ENCODE peak calls at places on chromosomes 1 and 21, in five cellular contexts. One of them, this sample, is unnamed.

GRCh38 chr1:13505020-13505419 is 8.8 kb downstream of the LRRC38 start:
- DNase-seq in pancreas: no peak
- DNase-seq in CD8-positive, alpha-beta T cell: no peak
- DNase-seq in choroid plexus epithelial cell: no peak
- DNase-seq in ascending aorta: no peak
- DNase-seq in this sample: no peak

GRCh38 chr1:245183429-245183828 is 28.6 kb downstream of the KIF26B start:
- DNase-seq in pancreas: no peak
- DNase-seq in CD8-positive, alpha-beta T cell: no peak
- DNase-seq in choroid plexus epithelial cell: peak
- DNase-seq in ascending aorta: no peak
- DNase-seq in this sample: peak

GRCh38 chr1:2948751-2949680 is 72.3 kb upstream of the ACTRT2 start:
- DNase-seq in pancreas: no peak
- DNase-seq in CD8-positive, alpha-beta T cell: no peak
- DNase-seq in choroid plexus epithelial cell: no peak
- DNase-seq in ascending aorta: no peak
- DNase-seq in this sample: no peak

GRCh38 chr1:29850358-29850757 is 614.0 kb downstream of the PTPRU start:
- DNase-seq in pancreas: no peak
- DNase-seq in CD8-positive, alpha-beta T cell: no peak
- DNase-seq in choroid plexus epithelial cell: no peak
- DNase-seq in ascending aorta: peak
- DNase-seq in this sample: no peak

GRCh38 chr1:182392045-182393028 is 747 bp upstream of the GLUL start:
- DNase-seq in pancreas: no peak
- DNase-seq in CD8-positive, alpha-beta T cell: no peak
- DNase-seq in choroid plexus epithelial cell: peak
- DNase-seq in ascending aorta: peak
- DNase-seq in this sample: peak

GRCh38 chr1:177256153-177256814 is 85.5 kb downstream of the BRINP2 start:
- DNase-seq in pancreas: peak
- DNase-seq in CD8-positive, alpha-beta T cell: no peak
- DNase-seq in choroid plexus epithelial cell: peak
- DNase-seq in ascending aorta: peak
- DNase-seq in this sample: peak

GRCh38 chr1:44826375-44827196 is 16.5 kb downstream of the PTCH2 start:
- DNase-seq in pancreas: no peak
- DNase-seq in CD8-positive, alpha-beta T cell: no peak
- DNase-seq in choroid plexus epithelial cell: peak
- DNase-seq in ascending aorta: peak
- DNase-seq in this sample: peak

GRCh38 chr1:16091296-16091695 is 17.8 kb upstream of the FAM131C start:
- DNase-seq in pancreas: peak
- DNase-seq in CD8-positive, alpha-beta T cell: no peak
- DNase-seq in choroid plexus epithelial cell: no peak
- DNase-seq in ascending aorta: no peak
- DNase-seq in this sample: no peak

GRCh38 chr1:87513270-87513669 is 184.6 kb downstream of the LMO4 start:
- DNase-seq in pancreas: no peak
- DNase-seq in CD8-positive, alpha-beta T cell: no peak
- DNase-seq in choroid plexus epithelial cell: peak
- DNase-seq in ascending aorta: no peak
- DNase-seq in this sample: no peak

GRCh38 chr1:229479660-229480399 is 28.3 kb downstream of the NUP133 start:
- DNase-seq in pancreas: no peak
- DNase-seq in CD8-positive, alpha-beta T cell: no peak
- DNase-seq in choroid plexus epithelial cell: no peak
- DNase-seq in ascending aorta: no peak
- DNase-seq in this sample: no peak

GRCh38 chr1:20439282-20439681 is 46.7 kb downstream of the CAMK2N1 start:
- DNase-seq in pancreas: no peak
- DNase-seq in CD8-positive, alpha-beta T cell: no peak
- DNase-seq in choroid plexus epithelial cell: peak
- DNase-seq in ascending aorta: no peak
- DNase-seq in this sample: peak

GRCh38 chr21:46637952-46638746 is 2.7 kb downstream of the PRMT2 start:
- DNase-seq in pancreas: no peak
- DNase-seq in CD8-positive, alpha-beta T cell: no peak
- DNase-seq in choroid plexus epithelial cell: no peak
- DNase-seq in ascending aorta: no peak
- DNase-seq in this sample: no peak

GRCh38 chr1:39646232-39647081 is 7.0 kb upstream of the HEYL start:
- DNase-seq in pancreas: peak
- DNase-seq in CD8-positive, alpha-beta T cell: no peak
- DNase-seq in choroid plexus epithelial cell: peak
- DNase-seq in ascending aorta: peak
- DNase-seq in this sample: peak

GRCh38 chr1:27521336-27522147 is 31.6 kb upstream of the WASF2 start:
- DNase-seq in pancreas: no peak
- DNase-seq in CD8-positive, alpha-beta T cell: peak
- DNase-seq in choroid plexus epithelial cell: no peak
- DNase-seq in ascending aorta: no peak
- DNase-seq in this sample: no peak

GRCh38 chr1:66464802-66465201 is 69.2 kb upstream of the SGIP1 start:
- DNase-seq in pancreas: no peak
- DNase-seq in CD8-positive, alpha-beta T cell: no peak
- DNase-seq in choroid plexus epithelial cell: peak
- DNase-seq in ascending aorta: no peak
- DNase-seq in this sample: peak

GRCh38 chr1:17470021-17470799 is 30.7 kb upstream of the RCC2 start:
- DNase-seq in pancreas: no peak
- DNase-seq in CD8-positive, alpha-beta T cell: no peak
- DNase-seq in choroid plexus epithelial cell: no peak
- DNase-seq in ascending aorta: no peak
- DNase-seq in this sample: no peak

GRCh38 chr1:242468749-242469148 is 55.7 kb downstream of the PLD5 start:
- DNase-seq in pancreas: no peak
- DNase-seq in CD8-positive, alpha-beta T cell: no peak
- DNase-seq in choroid plexus epithelial cell: no peak
- DNase-seq in ascending aorta: no peak
- DNase-seq in this sample: no peak

GRCh38 chr1:219629481-219629880 is 16.6 kb upstream of the ZC3H11B start:
- DNase-seq in pancreas: no peak
- DNase-seq in CD8-positive, alpha-beta T cell: no peak
- DNase-seq in choroid plexus epithelial cell: peak
- DNase-seq in ascending aorta: no peak
- DNase-seq in this sample: peak

GRCh38 chr1:225811622-225812487 is 1.9 kb downstream of the EPHX1 start:
- DNase-seq in pancreas: no peak
- DNase-seq in CD8-positive, alpha-beta T cell: no peak
- DNase-seq in choroid plexus epithelial cell: peak
- DNase-seq in ascending aorta: no peak
- DNase-seq in this sample: peak

GRCh38 chr1:69567847-69568434 is at the start of gene LRRC7:
- DNase-seq in pancreas: peak
- DNase-seq in CD8-positive, alpha-beta T cell: peak
- DNase-seq in choroid plexus epithelial cell: no peak
- DNase-seq in ascending aorta: no peak
- DNase-seq in this sample: no peak

GRCh38 chr1:101566883-101567538 is 330.2 kb downstream of the S1PR1 start:
- DNase-seq in pancreas: no peak
- DNase-seq in CD8-positive, alpha-beta T cell: no peak
- DNase-seq in choroid plexus epithelial cell: no peak
- DNase-seq in ascending aorta: no peak
- DNase-seq in this sample: no peak

DNA sequence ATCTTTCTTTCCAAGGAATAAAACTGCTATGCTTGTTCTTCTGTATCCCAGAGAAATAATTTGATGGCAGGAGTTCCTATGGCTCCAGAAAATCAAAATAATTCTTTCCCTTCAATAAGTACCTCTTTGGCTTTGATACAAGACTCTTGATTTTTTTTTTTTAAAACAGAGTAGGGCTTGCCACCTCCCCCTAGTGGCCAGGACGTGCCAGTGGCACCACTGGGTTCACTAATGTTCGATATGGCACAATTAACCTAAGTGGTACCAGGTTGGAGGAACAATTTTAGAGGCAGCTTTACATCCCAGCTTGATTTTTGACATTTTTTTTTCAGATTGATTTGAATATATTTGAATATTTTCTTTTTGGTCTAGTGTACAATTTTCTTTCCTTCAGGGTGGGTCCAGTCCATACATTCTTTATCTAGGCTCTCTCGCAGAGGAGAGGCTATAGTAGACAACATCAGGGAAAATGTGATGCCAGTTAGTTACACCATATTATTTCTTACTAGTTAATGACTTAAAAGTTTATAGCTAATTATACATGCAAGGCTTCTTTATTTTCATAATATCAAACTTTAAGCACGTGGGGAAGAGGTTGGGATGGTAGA is 330.9 kb downstream of the S1PR1 start:
- DNase-seq in pancreas: peak
- DNase-seq in CD8-positive, alpha-beta T cell: peak
- DNase-seq in choroid plexus epithelial cell: peak
- DNase-seq in ascending aorta: no peak
- DNase-seq in this sample: peak
- TF ChIP-seq CTCF in pancreas: peak
- TF ChIP-seq CTCF in CD8-positive, alpha-beta T cell: peak
- TF ChIP-seq CTCF in choroid plexus epithelial cell: peak
- TF ChIP-seq CTCF in ascending aorta: peak
- TF ChIP-seq CTCF in this sample: peak

GRCh38 chr1:169193191-169193850 is 86.8 kb downstream of the ATP1B1 start:
- DNase-seq in pancreas: peak
- DNase-seq in CD8-positive, alpha-beta T cell: no peak
- DNase-seq in choroid plexus epithelial cell: peak
- DNase-seq in ascending aorta: no peak
- DNase-seq in this sample: peak
- H3K4me3 ChIP-seq in pancreas: no peak
- H3K4me3 ChIP-seq in CD8-positive, alpha-beta T cell: no peak
- H3K4me3 ChIP-seq in choroid plexus epithelial cell: no peak
- H3K4me3 ChIP-seq in ascending aorta: no peak
- H3K4me3 ChIP-seq in this sample: no peak

GRCh38 chr1:63671514-63671913 is 78.3 kb downstream of the PGM1 start:
- DNase-seq in pancreas: no peak
- DNase-seq in CD8-positive, alpha-beta T cell: no peak
- DNase-seq in choroid plexus epithelial cell: no peak
- DNase-seq in ascending aorta: no peak
- DNase-seq in this sample: no peak

GRCh38 chr1:63678200-63678599 is 85.0 kb downstream of the PGM1 start:
- DNase-seq in pancreas: no peak
- DNase-seq in CD8-positive, alpha-beta T cell: no peak
- DNase-seq in choroid plexus epithelial cell: no peak
- DNase-seq in ascending aorta: no peak
- DNase-seq in this sample: no peak

GRCh38 chr1:63677497-63677896 is 84.3 kb downstream of the PGM1 start:
- DNase-seq in pancreas: no peak
- DNase-seq in CD8-positive, alpha-beta T cell: no peak
- DNase-seq in choroid plexus epithelial cell: no peak
- DNase-seq in ascending aorta: no peak
- DNase-seq in this sample: no peak

GRCh38 chr1:63674238-63674864 is 81.1 kb downstream of the PGM1 start:
- DNase-seq in pancreas: peak
- DNase-seq in CD8-positive, alpha-beta T cell: no peak
- DNase-seq in choroid plexus epithelial cell: peak
- DNase-seq in ascending aorta: peak
- DNase-seq in this sample: peak

GRCh38 chr1:63674865-63675815 is 81.9 kb downstream of the PGM1 start:
- DNase-seq in pancreas: peak
- DNase-seq in CD8-positive, alpha-beta T cell: no peak
- DNase-seq in choroid plexus epithelial cell: peak
- DNase-seq in ascending aorta: no peak
- DNase-seq in this sample: peak
- TF ChIP-seq CTCF in pancreas: no peak
- TF ChIP-seq CTCF in CD8-positive, alpha-beta T cell: no peak
- TF ChIP-seq CTCF in choroid plexus epithelial cell: no peak
- TF ChIP-seq CTCF in ascending aorta: no peak
- TF ChIP-seq CTCF in this sample: no peak

GRCh38 chr1:91502138-91502881 is 1.7 kb downstream of the CDC7 start:
- DNase-seq in pancreas: no peak
- DNase-seq in CD8-positive, alpha-beta T cell: no peak
- DNase-seq in choroid plexus epithelial cell: no peak
- DNase-seq in ascending aorta: no peak
- DNase-seq in this sample: no peak
- H3K4me3 ChIP-seq in pancreas: no peak
- H3K4me3 ChIP-seq in CD8-positive, alpha-beta T cell: no peak
- H3K4me3 ChIP-seq in choroid plexus epithelial cell: peak
- H3K4me3 ChIP-seq in ascending aorta: no peak
- H3K4me3 ChIP-seq in this sample: peak